ENCODE peak calls at places on chromosomes 2 and 18, in ten cellular contexts. N is gastrocnemius medialis; K is transverse colon; C is tibial artery; O is body of pancreas; I is mesothelial cell of epicardium; S is AG04450; B is lower leg skin; X is CD8-positive, alpha-beta T cell; R is uterus. Q is an unnamed sample.

GRCh38 chr2:148130571-148130970 is 109.7 kb downstream of the MBD5 start:
- DNase-seq in N (no peak), K (no peak), C (no peak), O (no peak), I (no peak), S (peak), B (no peak), X (no peak), R (no peak), Q (no peak)

GRCh38 chr2:233480490-233481202 is 85.9 kb downstream of the USP40 start:
- DNase-seq in N (peak), K (peak), C (no peak), O (no peak), I (no peak), S (no peak), B (peak), X (no peak), R (no peak), Q (no peak)

GRCh38 chr2:20567159-20567925 is 83.6 kb downstream of the HS1BP3 start:
- DNase-seq in N (no peak), K (no peak), C (peak), O (no peak), I (no peak), S (no peak), B (no peak), X (no peak), R (peak), Q (peak)

GRCh38 chr2:96872591-96873349 is 2.9 kb upstream of the SEMA4C start:
- DNase-seq in N (no peak), K (no peak), C (no peak), O (no peak), I (no peak), S (no peak), B (no peak), X (no peak), R (no peak), Q (no peak)

GRCh38 chr2:208295834-208296233 is 29.8 kb downstream of the PIKFYVE start:
- DNase-seq in N (no peak), K (no peak), C (no peak), O (no peak), I (no peak), S (no peak), B (no peak), X (no peak), R (no peak), Q (no peak)

GRCh38 chr2:26568076-26568890 is 72.9 kb downstream of the CIB4 start:
- DNase-seq in N (no peak), K (no peak), C (peak), O (no peak), I (no peak), S (no peak), B (no peak), X (no peak), R (no peak), Q (no peak)

GRCh38 chr18:34977787-34978532 is 63.3 kb upstream of the MAPRE2 start:
- DNase-seq in N (no peak), K (peak), C (no peak), O (peak), I (no peak), S (no peak), B (peak), X (no peak), R (no peak), Q (peak)

GRCh38 chr18:58272779-58273500 is 228.9 kb downstream of the NEDD4L start:
- DNase-seq in N (no peak), K (no peak), C (no peak), O (no peak), I (no peak), S (no peak), B (no peak), X (no peak), R (no peak), Q (no peak)

GRCh38 chr2:112614201-112614840 is 29.9 kb downstream of the CHCHD5 start:
- DNase-seq in N (no peak), K (peak), C (peak), O (no peak), I (no peak), S (no peak), B (no peak), X (no peak), R (no peak), Q (no peak)

GRCh38 chr2:32946314-32947075 is at the start of gene LTBP1:
- DNase-seq in N (peak), K (peak), C (peak), O (peak), I (peak), S (no peak), B (peak), X (no peak), R (peak), Q (peak)

DNA sequence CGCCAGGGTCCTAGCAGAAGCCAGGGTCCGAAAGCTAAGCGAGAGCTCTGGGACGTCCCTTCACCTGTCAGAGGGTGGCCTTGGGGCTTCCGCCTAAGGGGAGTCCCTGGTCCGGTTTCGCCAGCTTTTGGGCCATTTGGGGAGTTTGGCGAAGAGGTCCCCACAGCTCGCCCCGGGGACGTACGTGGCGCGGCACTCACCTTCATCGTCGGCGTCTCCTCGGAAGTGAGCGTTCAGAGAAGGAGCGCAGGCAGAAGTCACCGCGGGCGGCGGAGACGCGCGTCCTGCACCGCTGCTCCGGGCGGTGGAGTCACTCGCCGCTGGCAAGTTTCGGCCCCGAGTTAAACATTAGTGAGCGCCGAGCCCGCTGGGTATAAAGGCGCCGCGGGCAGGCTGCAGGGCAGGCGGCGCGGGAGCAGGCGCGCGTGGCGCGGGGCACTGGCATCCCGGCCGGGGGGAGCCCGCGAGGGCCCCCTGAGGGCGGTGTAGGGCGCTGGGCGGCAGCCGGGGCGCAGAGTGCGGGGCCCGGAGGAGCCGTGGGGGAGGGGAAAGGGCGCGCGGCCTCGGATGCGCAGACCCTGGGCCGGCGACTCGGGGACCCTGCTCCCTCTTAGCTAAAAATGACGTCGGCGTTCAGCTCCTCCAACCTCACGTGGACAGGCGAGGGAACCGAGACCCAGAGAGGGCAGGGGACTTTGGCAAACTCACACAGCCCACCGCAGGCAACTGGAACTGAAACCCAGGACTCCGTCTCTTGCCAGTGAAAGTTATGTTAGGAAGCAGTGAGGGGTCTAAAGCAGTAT is at the start of gene DPP4:
- DNase-seq in N (no peak), K (peak), C (no peak), O (peak), I (peak), S (no peak), B (no peak), X (peak), R (no peak), Q (peak)
- TF ChIP-seq CTCF in N (no peak), K (no peak), C (no peak), O (no peak), I (no peak), S (no peak), B (no peak), X (no peak), R (no peak), Q (no peak)

DNA sequence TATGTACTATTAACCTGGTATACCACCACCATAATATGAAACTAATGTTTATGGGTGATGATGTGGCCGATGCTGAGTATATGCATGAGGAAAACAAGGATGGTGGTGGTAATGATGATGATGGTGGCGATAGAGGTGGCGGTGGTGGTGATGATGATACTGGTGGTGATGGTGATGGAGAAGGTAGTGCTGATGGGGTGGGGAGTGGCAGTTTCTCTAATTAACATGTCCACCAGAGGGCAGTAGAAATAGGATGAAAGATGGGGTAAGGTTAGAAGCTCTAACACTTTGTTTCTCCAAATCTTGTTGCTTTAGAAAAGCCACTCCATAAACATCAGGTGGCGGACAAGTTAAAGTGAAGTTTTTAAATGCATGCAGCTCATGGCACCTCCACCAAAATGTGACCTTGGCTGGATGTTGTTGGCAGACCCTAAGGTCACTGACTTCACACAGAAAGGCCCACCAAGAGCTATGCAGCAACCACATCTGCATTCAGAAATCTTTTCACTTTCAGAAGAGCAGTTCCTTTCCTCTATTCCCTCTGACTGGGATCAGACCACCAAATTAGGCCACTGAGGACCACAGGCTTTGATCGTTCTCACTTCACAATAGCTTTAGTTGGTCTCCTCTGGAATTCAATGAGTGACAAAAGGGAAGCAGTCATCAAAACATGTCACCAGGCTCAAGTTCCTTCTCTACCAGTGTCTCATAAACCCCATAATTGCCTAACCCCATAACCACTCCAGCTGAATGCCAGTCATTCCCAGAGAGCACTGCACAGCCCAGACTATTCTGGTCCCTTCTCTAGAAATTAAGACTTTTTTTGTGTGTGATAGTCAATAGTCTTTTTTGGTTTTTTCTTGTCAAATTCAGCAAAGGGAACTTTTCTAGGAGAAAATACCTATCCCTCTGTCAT is 7.5 kb upstream of the BCL11A start:
- DNase-seq in N (no peak), K (no peak), C (no peak), O (no peak), I (no peak), S (no peak), B (no peak), X (no peak), R (no peak), Q (no peak)
- TF ChIP-seq CTCF in N (peak), K (peak), C (peak), O (peak), I (peak), S (peak), B (no peak), X (no peak), R (no peak), Q (peak)

GRCh38 chr18:48896875-48897511 is 53.8 kb downstream of the SMAD7 start:
- DNase-seq in N (peak), K (peak), C (peak), O (no peak), I (no peak), S (no peak), B (peak), X (no peak), R (no peak), Q (no peak)
- TF ChIP-seq CTCF in N (no peak), K (no peak), C (no peak), O (no peak), I (no peak), S (peak), B (no peak), X (no peak), R (no peak), Q (no peak)

GRCh38 chr18:68843467-68844089 is 45.7 kb downstream of the CCDC102B start:
- DNase-seq in N (no peak), K (no peak), C (no peak), O (no peak), I (no peak), S (no peak), B (no peak), X (no peak), R (no peak), Q (no peak)
- TF ChIP-seq CTCF in N (no peak), K (no peak), C (no peak), O (no peak), I (no peak), S (peak), B (no peak), X (no peak), R (no peak), Q (peak)

DNA sequence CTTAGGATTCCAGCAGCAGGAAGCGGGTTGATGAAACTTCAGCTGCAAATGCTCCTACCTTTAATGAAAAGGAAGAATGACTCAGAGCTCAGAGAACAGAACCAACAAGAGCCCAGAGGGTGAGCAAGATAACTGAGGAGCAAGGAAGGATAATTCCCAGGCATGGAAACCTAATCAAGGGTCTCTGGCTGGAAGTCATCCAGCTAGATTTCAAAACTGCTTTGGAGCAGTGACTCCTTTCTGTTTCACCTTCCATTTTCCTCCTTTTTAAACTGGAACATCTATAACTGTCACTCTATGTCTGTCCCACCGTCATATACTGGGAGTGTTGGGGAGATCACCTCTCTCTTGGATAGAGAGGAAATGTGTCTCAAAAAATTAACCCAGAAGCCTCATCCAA is 148.4 kb upstream of the RAB6C start:
- DNase-seq in N (no peak), K (no peak), C (no peak), O (no peak), I (no peak), S (no peak), B (no peak), X (no peak), R (no peak), Q (no peak)
- TF ChIP-seq CTCF in N (no peak), K (no peak), C (no peak), O (no peak), I (no peak), S (no peak), B (no peak), X (no peak), R (no peak), Q (no peak)

GRCh38 chr2:67272195-67272594 is 124.9 kb upstream of the ETAA1 start:
- DNase-seq in N (no peak), K (no peak), C (no peak), O (no peak), I (no peak), S (no peak), B (no peak), X (no peak), R (no peak), Q (no peak)

DNA sequence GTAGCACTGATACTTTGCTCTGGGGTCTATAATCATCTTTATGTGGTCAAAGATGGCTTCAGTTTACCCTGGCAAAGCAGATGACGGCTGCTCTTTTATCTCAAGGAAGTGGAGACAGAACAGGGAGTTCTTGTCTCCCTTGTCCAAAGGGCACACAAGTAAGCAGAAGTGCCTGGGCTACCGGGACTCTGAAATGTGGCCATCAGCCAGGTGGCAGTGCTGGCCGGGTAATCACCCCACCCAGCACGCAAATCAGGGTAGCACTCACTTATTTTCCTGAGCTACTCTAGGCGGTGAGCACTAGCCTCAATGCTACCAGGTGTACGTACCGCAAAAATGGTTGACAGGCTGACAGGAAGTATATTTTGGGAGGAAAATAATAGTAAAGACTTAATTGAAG is 119.7 kb upstream of the ETAA1 start:
- DNase-seq in N (no peak), K (peak), C (no peak), O (peak), I (no peak), S (no peak), B (no peak), X (no peak), R (no peak), Q (no peak)
- TF ChIP-seq CTCF in N (no peak), K (peak), C (no peak), O (no peak), I (no peak), S (no peak), B (no peak), X (no peak), R (no peak), Q (no peak)

GRCh38 chr2:7338961-7339360 is 421.7 kb downstream of the RNF144A start:
- DNase-seq in N (no peak), K (no peak), C (no peak), O (no peak), I (no peak), S (no peak), B (no peak), X (no peak), R (no peak), Q (no peak)
- TF ChIP-seq CTCF in N (no peak), K (no peak), C (no peak), O (no peak), I (no peak), S (no peak), B (no peak), X (no peak), R (no peak), Q (no peak)

GRCh38 chr2:138713069-138713496 is 67.1 kb downstream of the NXPH2 start:
- DNase-seq in N (no peak), K (no peak), C (no peak), O (no peak), I (no peak), S (no peak), B (no peak), X (no peak), R (no peak), Q (no peak)

GRCh38 chr2:138712212-138712979 is 67.8 kb downstream of the NXPH2 start:
- DNase-seq in N (no peak), K (no peak), C (no peak), O (no peak), I (no peak), S (no peak), B (no peak), X (no peak), R (no peak), Q (no peak)

GRCh38 chr2:138718405-138718804 is 61.8 kb downstream of the NXPH2 start:
- DNase-seq in N (no peak), K (no peak), C (no peak), O (no peak), I (no peak), S (no peak), B (no peak), X (no peak), R (no peak), Q (no peak)

GRCh38 chr2:138713509-138713908 is 66.7 kb downstream of the NXPH2 start:
- DNase-seq in N (no peak), K (no peak), C (no peak), O (no peak), I (no peak), S (no peak), B (no peak), X (no peak), R (no peak), Q (no peak)

DNA sequence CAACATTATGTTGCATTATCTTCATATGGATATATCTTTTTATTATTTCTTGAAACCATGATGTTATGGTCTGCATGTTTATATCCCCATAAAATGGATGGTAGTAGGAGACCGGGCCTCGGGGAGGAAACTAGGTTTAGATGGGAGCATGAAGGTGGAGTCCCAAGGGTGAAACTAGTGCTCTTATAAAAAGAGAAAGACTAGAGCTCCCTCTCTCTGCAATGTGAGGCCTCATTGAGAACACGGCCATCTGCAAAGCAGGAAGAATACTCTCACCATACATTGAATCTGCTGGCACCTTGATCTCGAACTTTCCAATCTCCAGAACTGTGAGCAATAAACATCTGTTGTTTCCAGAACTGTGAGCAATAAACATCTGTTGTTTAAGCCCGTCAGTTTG is 64.0 kb downstream of the NXPH2 start:
- DNase-seq in N (no peak), K (no peak), C (no peak), O (no peak), I (no peak), S (no peak), B (no peak), X (no peak), R (no peak), Q (no peak)
- TF ChIP-seq CTCF in N (no peak), K (no peak), C (no peak), O (no peak), I (no peak), S (peak), B (no peak), X (no peak), R (no peak), Q (no peak)